ENCODE peak calls at places on chromosomes 5 and 9, in eight cellular contexts. One of them, this sample, is unnamed. For H3K9me3, the result is how much of the 10 kb centered on the place peaks cover.

GRCh38 chr5:76801159-76801802 is 17.5 kb upstream of the F2RL1 start:
- DNase-seq in breast epithelium: no peak
- DNase-seq in A549: peak
- DNase-seq in right lobe of liver: no peak
- DNase-seq in stomach: no peak
- DNase-seq in tibial nerve: no peak
- DNase-seq in transverse colon: no peak
- DNase-seq in sigmoid colon: no peak
- DNase-seq in this sample: no peak

GRCh38 chr5:90558344-90559192 is at the start of gene ADGRV1:
- DNase-seq in breast epithelium: peak
- DNase-seq in tibial nerve: no peak
- DNase-seq in sigmoid colon: no peak
- DNase-seq in stomach: peak
- DNase-seq in transverse colon: peak
- DNase-seq in right lobe of liver: no peak
- DNase-seq in A549: peak
- DNase-seq in this sample: peak

GRCh38 chr5:134957920-134958608 is 9.6 kb upstream of the CATSPER3 start:
- DNase-seq in A549: no peak
- DNase-seq in tibial nerve: no peak
- DNase-seq in breast epithelium: no peak
- DNase-seq in sigmoid colon: no peak
- DNase-seq in transverse colon: no peak
- DNase-seq in stomach: no peak
- DNase-seq in right lobe of liver: no peak
- DNase-seq in this sample: no peak

GRCh38 chr5:168611163-168611562 is 32.0 kb upstream of the PANK3 start:
- DNase-seq in right lobe of liver: no peak
- DNase-seq in transverse colon: no peak
- DNase-seq in stomach: no peak
- DNase-seq in A549: no peak
- DNase-seq in tibial nerve: no peak
- DNase-seq in sigmoid colon: no peak
- DNase-seq in breast epithelium: no peak
- DNase-seq in this sample: no peak

GRCh38 chr9:120161801-120162200 is 418.2 kb downstream of the CDK5RAP2 start:
- DNase-seq in right lobe of liver: no peak
- DNase-seq in A549: no peak
- DNase-seq in tibial nerve: no peak
- DNase-seq in transverse colon: no peak
- DNase-seq in stomach: no peak
- DNase-seq in sigmoid colon: no peak
- DNase-seq in breast epithelium: no peak
- DNase-seq in this sample: no peak

GRCh38 chr5:107408564-107408963 is 262.2 kb downstream of the EFNA5 start:
- DNase-seq in transverse colon: no peak
- DNase-seq in right lobe of liver: no peak
- DNase-seq in A549: no peak
- DNase-seq in stomach: no peak
- DNase-seq in breast epithelium: no peak
- DNase-seq in sigmoid colon: no peak
- DNase-seq in tibial nerve: no peak
- DNase-seq in this sample: no peak

GRCh38 chr9:15966471-15966870 is 413.6 kb downstream of the CCDC171 start:
- DNase-seq in sigmoid colon: no peak
- DNase-seq in right lobe of liver: no peak
- DNase-seq in tibial nerve: no peak
- DNase-seq in breast epithelium: no peak
- DNase-seq in A549: no peak
- DNase-seq in stomach: no peak
- DNase-seq in transverse colon: no peak
- DNase-seq in this sample: no peak

GRCh38 chr5:123512631-123513461 is 869 bp downstream of the CSNK1G3 start:
- DNase-seq in tibial nerve: no peak
- DNase-seq in breast epithelium: no peak
- DNase-seq in transverse colon: peak
- DNase-seq in A549: peak
- DNase-seq in right lobe of liver: peak
- DNase-seq in stomach: peak
- DNase-seq in sigmoid colon: peak
- DNase-seq in this sample: peak

GRCh38 chr5:92775711-92776615 is 805.1 kb downstream of the NR2F1-AS1 start:
- DNase-seq in transverse colon: no peak
- DNase-seq in sigmoid colon: no peak
- DNase-seq in A549: no peak
- DNase-seq in right lobe of liver: no peak
- DNase-seq in stomach: no peak
- DNase-seq in breast epithelium: no peak
- DNase-seq in tibial nerve: no peak
- DNase-seq in this sample: no peak

GRCh38 chr5:124822647-124823046 is 76.2 kb upstream of the ZNF608 start:
- DNase-seq in right lobe of liver: no peak
- DNase-seq in A549: no peak
- DNase-seq in transverse colon: no peak
- DNase-seq in sigmoid colon: no peak
- DNase-seq in tibial nerve: no peak
- DNase-seq in stomach: no peak
- DNase-seq in breast epithelium: no peak
- DNase-seq in this sample: no peak

GRCh38 chr5:38697013-38697412 is 140.6 kb upstream of the LIFR start:
- DNase-seq in transverse colon: no peak
- DNase-seq in stomach: no peak
- DNase-seq in breast epithelium: no peak
- DNase-seq in sigmoid colon: no peak
- DNase-seq in tibial nerve: no peak
- DNase-seq in A549: no peak
- DNase-seq in right lobe of liver: no peak
- DNase-seq in this sample: no peak

GRCh38 chr5:10507575-10508024 is 56.3 kb upstream of the ANKRD33B start:
- DNase-seq in tibial nerve: no peak
- DNase-seq in breast epithelium: no peak
- DNase-seq in transverse colon: no peak
- DNase-seq in stomach: no peak
- DNase-seq in sigmoid colon: no peak
- DNase-seq in right lobe of liver: no peak
- DNase-seq in A549: peak
- DNase-seq in this sample: no peak

GRCh38 chr5:10489810-10490426 is 48.2 kb downstream of the ROPN1L start:
- DNase-seq in transverse colon: no peak
- DNase-seq in tibial nerve: no peak
- DNase-seq in sigmoid colon: no peak
- DNase-seq in stomach: no peak
- DNase-seq in right lobe of liver: no peak
- DNase-seq in A549: no peak
- DNase-seq in breast epithelium: no peak
- DNase-seq in this sample: no peak

GRCh38 chr9:129714393-129715051 is 38.3 kb downstream of the PTGES start:
- DNase-seq in stomach: no peak
- DNase-seq in breast epithelium: no peak
- DNase-seq in transverse colon: no peak
- DNase-seq in right lobe of liver: no peak
- DNase-seq in sigmoid colon: no peak
- DNase-seq in A549: no peak
- DNase-seq in tibial nerve: no peak
- DNase-seq in this sample: no peak

DNA sequence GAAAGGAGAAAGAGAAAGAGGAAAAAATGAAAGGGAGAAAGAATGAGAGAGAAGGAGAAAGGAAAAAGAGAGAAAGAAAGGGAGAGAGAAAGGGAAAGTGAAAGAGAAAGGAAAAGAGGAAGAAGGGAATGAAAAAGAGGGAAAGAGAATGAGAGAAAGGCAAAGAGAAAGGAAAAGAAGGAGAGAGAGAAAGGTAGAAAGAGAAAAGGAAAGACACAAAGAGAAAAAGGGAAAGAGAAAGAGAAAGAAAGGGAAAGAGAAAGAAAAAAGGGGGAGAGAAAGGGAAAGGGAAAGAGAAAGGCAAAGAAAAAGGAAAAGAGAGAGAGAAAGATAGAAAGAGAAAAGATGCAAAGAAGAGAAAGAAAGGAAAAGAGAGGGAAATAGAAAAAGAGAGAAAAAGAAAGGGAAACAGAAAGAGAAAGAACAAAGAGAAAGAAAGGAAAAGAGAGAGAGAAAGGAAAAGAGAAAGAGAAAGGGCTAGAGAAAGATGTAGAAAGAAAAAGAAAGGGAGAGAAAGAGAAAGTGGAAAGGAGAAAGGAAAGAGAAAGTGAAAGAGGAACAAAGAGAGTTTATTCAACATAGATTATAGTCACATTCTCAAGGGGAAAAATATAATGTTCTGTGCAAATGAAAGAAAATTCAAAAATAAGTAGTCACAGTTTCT is 165.2 kb downstream of the TMEM38B start:
- DNase-seq in stomach: no peak
- DNase-seq in breast epithelium: no peak
- DNase-seq in right lobe of liver: no peak
- DNase-seq in A549: no peak
- DNase-seq in sigmoid colon: no peak
- DNase-seq in tibial nerve: no peak
- DNase-seq in transverse colon: no peak
- DNase-seq in this sample: no peak
- TF ChIP-seq CTCF in stomach: no peak
- TF ChIP-seq CTCF in breast epithelium: no peak
- TF ChIP-seq CTCF in right lobe of liver: no peak
- TF ChIP-seq CTCF in A549: no peak
- TF ChIP-seq CTCF in sigmoid colon: no peak
- TF ChIP-seq CTCF in tibial nerve: no peak
- TF ChIP-seq CTCF in transverse colon: no peak
- TF ChIP-seq CTCF in this sample: no peak

DNA sequence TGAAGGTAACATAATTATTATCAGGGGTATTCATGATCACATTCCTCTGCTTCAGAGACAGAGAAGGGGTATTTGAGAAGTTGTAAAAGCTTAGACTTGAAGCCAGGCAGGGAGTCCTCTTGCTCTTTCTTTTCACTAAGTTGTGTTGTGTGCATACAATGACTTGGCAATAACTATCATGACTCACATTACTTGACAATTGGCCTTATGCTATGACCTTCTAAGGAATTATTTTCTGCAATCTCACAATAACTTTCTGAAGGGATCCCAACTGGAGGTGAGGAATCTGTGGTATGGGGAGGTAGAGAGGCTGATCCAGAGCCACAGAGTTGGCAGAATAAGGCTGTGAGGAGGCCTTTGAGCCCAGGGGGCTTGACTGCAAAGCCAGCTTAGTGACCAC is 622.3 kb downstream of the MTRR start:
- DNase-seq in stomach: no peak
- DNase-seq in sigmoid colon: no peak
- DNase-seq in breast epithelium: no peak
- DNase-seq in transverse colon: no peak
- DNase-seq in right lobe of liver: no peak
- DNase-seq in tibial nerve: no peak
- DNase-seq in A549: no peak
- DNase-seq in this sample: no peak
- H3K9me3 ChIP-seq in stomach: under half
- H3K9me3 ChIP-seq in sigmoid colon: under half
- H3K9me3 ChIP-seq in breast epithelium: under half
- H3K9me3 ChIP-seq in transverse colon: under half
- H3K9me3 ChIP-seq in right lobe of liver: under half
- H3K9me3 ChIP-seq in tibial nerve: under half
- H3K9me3 ChIP-seq in A549: under half
- H3K9me3 ChIP-seq in this sample: under half

GRCh38 chr5:34008721-34009120 is 871 bp upstream of the AMACR start:
- DNase-seq in right lobe of liver: no peak
- DNase-seq in sigmoid colon: no peak
- DNase-seq in tibial nerve: no peak
- DNase-seq in stomach: no peak
- DNase-seq in transverse colon: no peak
- DNase-seq in breast epithelium: no peak
- DNase-seq in A549: no peak
- DNase-seq in this sample: no peak
- H3K4me3 ChIP-seq in right lobe of liver: peak
- H3K4me3 ChIP-seq in sigmoid colon: peak
- H3K4me3 ChIP-seq in tibial nerve: peak
- H3K4me3 ChIP-seq in stomach: peak
- H3K4me3 ChIP-seq in transverse colon: peak
- H3K4me3 ChIP-seq in breast epithelium: peak
- H3K4me3 ChIP-seq in A549: peak
- H3K4me3 ChIP-seq in this sample: no peak

DNA sequence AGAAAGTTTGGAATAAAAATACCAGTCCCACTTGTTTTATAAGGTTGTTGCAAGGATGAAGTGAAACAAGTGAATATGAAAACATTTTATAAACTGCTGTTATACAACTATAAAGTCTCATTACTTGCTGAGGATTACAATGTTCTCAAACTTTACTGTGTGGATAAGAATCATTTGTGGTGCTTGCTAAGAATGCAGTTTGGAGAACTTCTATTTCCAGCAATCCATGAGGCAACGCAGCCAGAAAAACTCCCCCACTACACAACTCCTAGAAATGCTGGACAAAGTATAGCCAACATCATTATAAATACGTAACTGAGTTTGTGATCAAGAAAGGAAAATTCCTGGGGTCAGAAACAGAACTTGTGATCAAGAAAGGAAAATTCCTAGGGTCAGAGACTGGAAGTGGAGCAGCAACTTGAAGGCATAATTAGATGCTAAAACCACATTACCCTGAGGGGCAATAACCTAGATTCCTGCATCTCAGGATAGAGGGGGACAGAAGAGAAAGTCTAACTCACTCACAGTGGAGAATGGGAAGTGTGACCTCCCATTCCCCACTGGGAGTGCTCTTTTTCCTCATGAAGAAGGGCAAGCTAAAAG is 81.1 kb downstream of the MAT2B start:
- DNase-seq in breast epithelium: no peak
- DNase-seq in A549: no peak
- DNase-seq in tibial nerve: no peak
- DNase-seq in sigmoid colon: no peak
- DNase-seq in right lobe of liver: no peak
- DNase-seq in stomach: no peak
- DNase-seq in transverse colon: no peak
- DNase-seq in this sample: no peak
- TF ChIP-seq CTCF in breast epithelium: no peak
- TF ChIP-seq CTCF in A549: no peak
- TF ChIP-seq CTCF in tibial nerve: no peak
- TF ChIP-seq CTCF in sigmoid colon: no peak
- TF ChIP-seq CTCF in right lobe of liver: no peak
- TF ChIP-seq CTCF in stomach: no peak
- TF ChIP-seq CTCF in transverse colon: no peak
- TF ChIP-seq CTCF in this sample: no peak

GRCh38 chr9:70581214-70581966 is 166.9 kb upstream of the KLF9 start:
- DNase-seq in transverse colon: no peak
- DNase-seq in stomach: no peak
- DNase-seq in A549: no peak
- DNase-seq in tibial nerve: no peak
- DNase-seq in breast epithelium: no peak
- DNase-seq in right lobe of liver: no peak
- DNase-seq in sigmoid colon: no peak
- DNase-seq in this sample: no peak
- H3K9me3 ChIP-seq in transverse colon: under half
- H3K9me3 ChIP-seq in stomach: under half
- H3K9me3 ChIP-seq in A549: under half
- H3K9me3 ChIP-seq in tibial nerve: under half
- H3K9me3 ChIP-seq in breast epithelium: under half
- H3K9me3 ChIP-seq in right lobe of liver: under half
- H3K9me3 ChIP-seq in sigmoid colon: under half
- H3K9me3 ChIP-seq in this sample: under half

DNA sequence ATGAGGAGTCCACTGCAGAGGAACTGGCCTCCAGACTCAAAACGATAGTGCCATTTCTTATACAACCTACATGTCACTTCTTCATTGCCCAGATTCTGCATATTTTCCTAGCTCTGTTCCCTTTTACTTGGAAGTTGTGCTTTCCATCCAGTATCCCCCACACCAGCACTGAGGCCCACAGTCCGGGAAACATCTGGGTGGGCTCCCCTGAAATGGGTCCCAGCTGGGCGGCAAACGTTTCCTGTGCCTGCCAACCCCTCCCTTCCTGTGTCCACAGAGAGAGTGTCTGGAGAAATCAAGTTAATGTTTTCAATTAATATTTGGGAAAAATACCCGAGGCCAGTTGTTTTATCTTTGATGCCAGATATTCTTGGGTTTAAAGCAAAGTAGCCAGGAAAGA is 111.8 kb downstream of the COL23A1 start:
- DNase-seq in stomach: no peak
- DNase-seq in sigmoid colon: no peak
- DNase-seq in breast epithelium: no peak
- DNase-seq in transverse colon: no peak
- DNase-seq in A549: no peak
- DNase-seq in right lobe of liver: no peak
- DNase-seq in tibial nerve: no peak
- DNase-seq in this sample: no peak
- H3K4me3 ChIP-seq in stomach: no peak
- H3K4me3 ChIP-seq in sigmoid colon: no peak
- H3K4me3 ChIP-seq in breast epithelium: no peak
- H3K4me3 ChIP-seq in transverse colon: no peak
- H3K4me3 ChIP-seq in A549: no peak
- H3K4me3 ChIP-seq in right lobe of liver: no peak
- H3K4me3 ChIP-seq in tibial nerve: no peak
- H3K4me3 ChIP-seq in this sample: no peak

This sample was measured in lung.